ENCODE peak calls at places on chromosomes 12 and 14, in four cellular contexts. I is activated T-cell treated with anti-CD3 and anti-CD28 coated beads for 24 hours, K is mucosa of gallbladder, J is psoas muscle. U is an unnamed sample.

GRCh38 chr14:37594916-37595808 is at the start of the genes FOXA1 and TTC6:
- DNase-seq in K (peak; percentile 44), I (no peak), J (no peak), U (peak; percentile 18)

GRCh38 chr12:81170072-81170471 is 92.2 kb downstream of the ACSS3 start:
- DNase-seq in J (no peak), K (no peak), I (no peak), U (no peak)

GRCh38 chr14:102508774-102509743 is 517 bp downstream of the ANKRD9 start:
- DNase-seq in J (peak; percentile 79), I (no peak), K (peak; percentile 45), U (peak; percentile 84)

GRCh38 chr12:67651380-67651695 is 2.8 kb downstream of the DYRK2 start:
- DNase-seq in I (peak; percentile 11), J (no peak), K (no peak), U (no peak)

GRCh38 chr12:127903146-127903545 is 363.8 kb upstream of the TMEM132C start:
- DNase-seq in J (no peak), K (no peak), I (no peak), U (no peak)

GRCh38 chr14:102969060-102969791 is 46.8 kb downstream of the AMN start:
- DNase-seq in I (no peak), K (no peak), J (peak; percentile 27), U (no peak)

GRCh38 chr12:38144049-38144448 is 172.5 kb upstream of the ALG10B start:
- DNase-seq in I (no peak), K (no peak), J (no peak), U (no peak)

GRCh38 chr14:55807059-55807499 is 227.1 kb downstream of the KTN1 start:
- DNase-seq in J (peak; percentile 72), K (peak; percentile 96), I (peak; percentile 46), U (peak; percentile 96)

GRCh38 chr12:108129017-108129812 is at the start of gene WSCD2:
- DNase-seq in J (peak; percentile 54), K (peak; percentile 14), I (no peak), U (peak; percentile 32)

GRCh38 chr12:116651089-116651488 is 86.8 kb downstream of the SPRING1 start:
- DNase-seq in J (no peak), I (no peak), K (no peak), U (no peak)

GRCh38 chr14:97781961-97782360 is 984.8 kb downstream of the VRK1 start:
- DNase-seq in I (no peak), J (no peak), K (no peak), U (no peak)

GRCh38 chr14:97426776-97427175 is 629.6 kb downstream of the VRK1 start:
- DNase-seq in J (no peak), K (no peak), I (no peak), U (no peak)

GRCh38 chr14:69263364-69263763 is 3.4 kb downstream of the GALNT16 start:
- DNase-seq in J (peak; percentile 79), I (no peak), K (no peak), U (peak; percentile 81)

GRCh38 chr12:107731376-107731775 is 29.6 kb downstream of the PRDM4 start:
- DNase-seq in I (no peak), K (no peak), J (no peak), U (no peak)

GRCh38 chr14:68236525-68236924 is 416.9 kb downstream of the RAD51B start:
- DNase-seq in J (no peak), K (no peak), I (no peak), U (no peak)

GRCh38 chr12:12206776-12207388 is 60.0 kb downstream of the LRP6 start:
- DNase-seq in J (no peak), I (no peak), K (no peak), U (no peak)

GRCh38 chr12:30926243-30927209 is at the start of gene TSPAN11:
- DNase-seq in J (peak; percentile 28), K (no peak), I (no peak), U (peak; percentile 47)

GRCh38 chr12:52526511-52526951 is 6.3 kb upstream of the KRT5 start:
- DNase-seq in J (no peak), K (no peak), I (no peak), U (no peak)

GRCh38 chr12:127881371-127882140 is 385.4 kb upstream of the TMEM132C start:
- DNase-seq in J (no peak), I (no peak), K (no peak), U (no peak)

GRCh38 chr12:76560083-76560491 is 516 bp upstream of the OSBPL8 start:
- DNase-seq in I (no peak), K (no peak), J (no peak), U (no peak)

GRCh38 chr12:116492703-116493324 is 66.4 kb upstream of the MAP1LC3B2 start:
- DNase-seq in K (no peak), I (no peak), J (no peak), U (no peak)

GRCh38 chr12:24617471-24617870 is 331.4 kb downstream of the BCAT1 start:
- DNase-seq in I (no peak), J (no peak), K (no peak), U (no peak)

GRCh38 chr12:56087220-56087619 is 7.3 kb downstream of the ERBB3 start:
- DNase-seq in K (peak; percentile 84), J (peak; percentile 49), I (no peak), U (peak; percentile 75)

GRCh38 chr12:57112492-57113294 is 1.5 kb upstream of the STAT6 start:
- DNase-seq in J (no peak), I (no peak), K (no peak), U (no peak)

GRCh38 chr14:24428628-24429394 is 657 bp downstream of the CBLN3 start:
- DNase-seq in K (peak; percentile 9), I (no peak), J (no peak), U (no peak)